ENCODE peak calls at places on chromosomes 2 and 18, in seven cellular contexts. Q is omental fat pad; F is CD8-positive, alpha-beta T cell; X is mesothelial cell of epicardium; M is GM13976; N is PC-3; W is SK-N-SH. V is an unnamed sample.

GRCh38 chr18:78595924-78596573 is 383.6 kb upstream of the SALL3 start:
- DNase-seq in Q (no peak), F (no peak), X (no peak), M (no peak), N (no peak), W (no peak), V (no peak)

GRCh38 chr18:75344615-75345014 is 82.9 kb downstream of the SMIM21 start:
- DNase-seq in Q (no peak), F (no peak), X (no peak), M (no peak), N (no peak), W (no peak), V (no peak)

GRCh38 chr2:240739797-240740196 is 48.1 kb downstream of the AQP12A start:
- DNase-seq in Q (no peak), F (no peak), X (no peak), M (no peak), N (peak), W (no peak), V (peak)

GRCh38 chr2:109428281-109428680 is 185.5 kb downstream of the SEPTIN10 start:
- DNase-seq in Q (no peak), F (no peak), X (no peak), M (no peak), N (no peak), W (no peak), V (no peak)

GRCh38 chr2:183967756-183968155 is 630.6 kb upstream of the ZNF804A start:
- DNase-seq in Q (no peak), F (no peak), X (no peak), M (no peak), N (no peak), W (no peak), V (no peak)

GRCh38 chr2:37566517-37566961 is 104.9 kb downstream of the CDC42EP3 start:
- DNase-seq in Q (no peak), F (no peak), X (no peak), M (no peak), N (no peak), W (no peak), V (no peak)

GRCh38 chr2:4883375-4883774 is 808.8 kb upstream of the SOX11 start:
- DNase-seq in Q (no peak), F (no peak), X (no peak), M (no peak), N (no peak), W (peak), V (no peak)

GRCh38 chr2:55420244-55420713 is 623 bp upstream of the CCDC88A start:
- DNase-seq in Q (no peak), F (no peak), X (no peak), M (no peak), N (peak), W (no peak), V (no peak)

GRCh38 chr2:236352761-236353593 is 88.8 kb upstream of the ASB18 start:
- DNase-seq in Q (no peak), F (no peak), X (no peak), M (peak), N (peak), W (peak), V (peak)

GRCh38 chr2:73050011-73050617 is 21.4 kb downstream of the SFXN5 start:
- DNase-seq in Q (no peak), F (no peak), X (no peak), M (no peak), N (no peak), W (no peak), V (no peak)

GRCh38 chr2:207571370-207571769 is 41.6 kb downstream of the CREB1 start:
- DNase-seq in Q (no peak), F (no peak), X (no peak), M (no peak), N (no peak), W (no peak), V (no peak)

GRCh38 chr18:49728542-49728941 is 84.8 kb downstream of the ACAA2 start:
- DNase-seq in Q (no peak), F (no peak), X (no peak), M (peak), N (peak), W (peak), V (no peak)

GRCh38 chr2:227052879-227053278 is 111.1 kb downstream of the COL4A4 start:
- DNase-seq in Q (no peak), F (no peak), X (no peak), M (no peak), N (peak), W (no peak), V (no peak)

GRCh38 chr2:62785216-62785615 is 79.7 kb downstream of the EHBP1 start:
- DNase-seq in Q (no peak), F (no peak), X (no peak), M (no peak), N (peak), W (no peak), V (no peak)

GRCh38 chr2:177165731-177166711 is 46.6 kb upstream of the HNRNPA3 start:
- DNase-seq in Q (no peak), F (no peak), X (no peak), M (peak), N (peak), W (no peak), V (no peak)

GRCh38 chr18:8708670-8709069 is 3.3 kb downstream of the MTCL1 start:
- DNase-seq in Q (no peak), F (no peak), X (no peak), M (no peak), N (no peak), W (no peak), V (no peak)

GRCh38 chr18:62957885-62958472 is 242.6 kb downstream of the PHLPP1 start:
- DNase-seq in Q (no peak), F (no peak), X (no peak), M (no peak), N (peak), W (no peak), V (no peak)

GRCh38 chr2:11681722-11682589 is 12.0 kb upstream of the NTSR2 start:
- DNase-seq in Q (no peak), F (peak), X (peak), M (peak), N (peak), W (peak), V (peak)

GRCh38 chr2:100786297-100786658 is 33.7 kb upstream of the NPAS2 start:
- DNase-seq in Q (no peak), F (no peak), X (no peak), M (no peak), N (peak), W (no peak), V (peak)

GRCh38 chr18:59268722-59269562 is 4.3 kb downstream of the RAX start:
- DNase-seq in Q (no peak), F (no peak), X (peak), M (peak), N (peak), W (peak), V (no peak)

GRCh38 chr2:43161650-43162542 is 64.5 kb downstream of the ZFP36L2 start:
- DNase-seq in Q (no peak), F (no peak), X (no peak), M (no peak), N (no peak), W (no peak), V (no peak)

GRCh38 chr2:61045999-61046398 is 19.7 kb upstream of the SANBR start:
- DNase-seq in Q (no peak), F (no peak), X (no peak), M (no peak), N (no peak), W (no peak), V (no peak)

GRCh38 chr18:24271381-24272331 is 126.0 kb downstream of the OSBPL1A start:
- DNase-seq in Q (no peak), F (no peak), X (peak), M (peak), N (peak), W (peak), V (peak)

GRCh38 chr18:54690198-54690597 is 99.2 kb downstream of the DYNAP start:
- DNase-seq in Q (no peak), F (no peak), X (no peak), M (no peak), N (no peak), W (no peak), V (no peak)

GRCh38 chr2:128315829-128316776 is 2.6 kb downstream of the HS6ST1 start:
- DNase-seq in Q (no peak), F (no peak), X (peak), M (peak), N (no peak), W (peak), V (no peak)

GRCh38 chr2:49035477-49035876 is 118.8 kb downstream of the FSHR start:
- DNase-seq in Q (no peak), F (no peak), X (no peak), M (no peak), N (no peak), W (no peak), V (no peak)

GRCh38 chr2:64479259-64480198 is 25.6 kb downstream of the LGALSL start:
- DNase-seq in Q (no peak), F (no peak), X (no peak), M (no peak), N (no peak), W (no peak), V (no peak)

GRCh38 chr2:129069875-129070594 is 751.4 kb upstream of the HS6ST1 start:
- DNase-seq in Q (no peak), F (no peak), X (no peak), M (no peak), N (no peak), W (no peak), V (no peak)

GRCh38 chr2:216956820-216957493 is 97.1 kb upstream of the TNP1 start:
- DNase-seq in Q (no peak), F (no peak), X (no peak), M (no peak), N (no peak), W (no peak), V (no peak)

GRCh38 chr2:190759749-190760213 is 110.9 kb downstream of the NAB1 start:
- DNase-seq in Q (no peak), F (no peak), X (no peak), M (no peak), N (peak), W (no peak), V (peak)

GRCh38 chr2:206701952-206702630 is 16.1 kb downstream of the DYTN start:
- DNase-seq in Q (no peak), F (no peak), X (no peak), M (no peak), N (no peak), W (no peak), V (no peak)

GRCh38 chr2:38184964-38185603 is 109.1 kb upstream of the CYP1B1 start:
- DNase-seq in Q (no peak), F (no peak), X (no peak), M (peak), N (peak), W (no peak), V (peak)

GRCh38 chr2:85129861-85130260 is 3.3 kb upstream of the TCF7L1 start:
- DNase-seq in Q (no peak), F (no peak), X (no peak), M (no peak), N (no peak), W (no peak), V (no peak)

GRCh38 chr2:172772637-172773036 is 37.0 kb downstream of the RAPGEF4 start:
- DNase-seq in Q (no peak), F (no peak), X (no peak), M (no peak), N (peak), W (no peak), V (no peak)

GRCh38 chr2:130806370-130806769 is 30.3 kb upstream of the ARHGEF4 start:
- DNase-seq in Q (no peak), F (no peak), X (no peak), M (no peak), N (no peak), W (no peak), V (no peak)

GRCh38 chr18:29879763-29880162 is 1162.8 kb downstream of the DSC3 start:
- DNase-seq in Q (no peak), F (no peak), X (no peak), M (no peak), N (no peak), W (no peak), V (no peak)
- TF ChIP-seq CTCF in Q (no peak), F (no peak), X (no peak), M (no peak), N (peak), W (no peak), V (no peak)

GRCh38 chr18:45526120-45526841 is 89.0 kb upstream of the SLC14A2 start:
- DNase-seq in Q (no peak), F (no peak), X (no peak), M (no peak), N (no peak), W (peak), V (no peak)
- TF ChIP-seq CTCF in Q (no peak), F (no peak), X (no peak), M (no peak), N (no peak), W (peak), V (no peak)

GRCh38 chr2:53509827-53510785 is 257.5 kb upstream of the CHAC2 start:
- DNase-seq in Q (no peak), F (no peak), X (no peak), M (no peak), N (no peak), W (no peak), V (no peak)

GRCh38 chr2:53505814-53506213 is 261.8 kb upstream of the CHAC2 start:
- DNase-seq in Q (no peak), F (no peak), X (no peak), M (no peak), N (peak), W (no peak), V (no peak)

GRCh38 chr2:53511549-53511948 is 256.1 kb upstream of the CHAC2 start:
- DNase-seq in Q (no peak), F (no peak), X (no peak), M (no peak), N (peak), W (no peak), V (no peak)

GRCh38 chr2:53512071-53512841 is 255.3 kb upstream of the CHAC2 start:
- DNase-seq in Q (no peak), F (no peak), X (no peak), M (no peak), N (peak), W (no peak), V (peak)

DNA sequence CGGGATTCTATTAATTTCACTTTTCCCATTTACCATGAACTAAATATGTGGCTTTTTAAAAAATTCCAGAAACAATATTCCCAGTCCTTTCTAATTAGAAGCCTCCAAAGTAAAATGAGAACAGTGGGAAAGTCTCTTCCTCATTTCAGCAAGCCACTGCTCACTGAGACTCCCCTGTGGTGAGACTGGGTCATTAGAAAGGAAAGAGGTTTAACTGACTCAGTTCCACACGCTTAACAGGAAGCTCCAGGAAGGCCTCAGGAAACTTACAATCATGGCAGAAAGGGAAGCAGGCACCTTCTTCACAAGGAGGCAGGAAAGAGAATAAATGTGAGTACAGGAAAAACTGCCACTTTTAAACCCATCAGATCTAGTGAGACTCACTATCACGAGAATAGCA is 258.9 kb upstream of the CHAC2 start:
- DNase-seq in Q (no peak), F (no peak), X (no peak), M (no peak), N (peak), W (no peak), V (no peak)
- TF ChIP-seq CTCF in Q (no peak), F (no peak), X (no peak), M (no peak), N (peak), W (no peak), V (no peak)

DNA sequence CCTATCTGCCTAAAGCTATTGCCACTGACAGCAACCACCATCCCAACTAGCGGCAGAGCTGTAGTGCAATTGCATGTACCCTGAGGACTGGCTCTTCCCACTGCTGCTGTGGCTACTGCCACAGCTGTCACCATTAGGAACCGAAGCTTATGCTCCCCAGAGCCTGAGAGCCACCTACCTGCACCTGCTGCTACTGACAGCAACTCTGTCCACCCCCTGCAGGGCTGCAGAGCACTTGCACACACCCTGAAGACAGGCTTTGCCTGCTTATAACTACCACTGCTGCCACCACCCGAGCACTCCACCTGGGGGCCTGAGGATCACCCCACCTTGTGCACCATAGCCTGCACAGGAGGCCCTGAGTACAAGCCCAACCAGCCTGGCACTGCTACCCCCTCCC is 217.6 kb upstream of the FOSL2 start:
- DNase-seq in Q (no peak), F (no peak), X (no peak), M (no peak), N (peak), W (no peak), V (no peak)
- TF ChIP-seq CTCF in Q (no peak), F (no peak), X (no peak), M (no peak), N (peak), W (no peak), V (no peak)

GRCh38 chr2:106038598-106039375 is 155.3 kb downstream of the UXS1 start:
- DNase-seq in Q (no peak), F (no peak), X (no peak), M (no peak), N (peak), W (peak), V (no peak)

GRCh38 chr2:106034325-106034724 is 159.8 kb downstream of the UXS1 start:
- DNase-seq in Q (no peak), F (no peak), X (no peak), M (no peak), N (peak), W (no peak), V (no peak)

GRCh38 chr2:106039634-106040033 is 154.5 kb downstream of the UXS1 start:
- DNase-seq in Q (no peak), F (no peak), X (no peak), M (no peak), N (no peak), W (no peak), V (no peak)

GRCh38 chr2:106037922-106038321 is 156.2 kb downstream of the UXS1 start:
- DNase-seq in Q (no peak), F (no peak), X (no peak), M (no peak), N (no peak), W (no peak), V (no peak)

DNA sequence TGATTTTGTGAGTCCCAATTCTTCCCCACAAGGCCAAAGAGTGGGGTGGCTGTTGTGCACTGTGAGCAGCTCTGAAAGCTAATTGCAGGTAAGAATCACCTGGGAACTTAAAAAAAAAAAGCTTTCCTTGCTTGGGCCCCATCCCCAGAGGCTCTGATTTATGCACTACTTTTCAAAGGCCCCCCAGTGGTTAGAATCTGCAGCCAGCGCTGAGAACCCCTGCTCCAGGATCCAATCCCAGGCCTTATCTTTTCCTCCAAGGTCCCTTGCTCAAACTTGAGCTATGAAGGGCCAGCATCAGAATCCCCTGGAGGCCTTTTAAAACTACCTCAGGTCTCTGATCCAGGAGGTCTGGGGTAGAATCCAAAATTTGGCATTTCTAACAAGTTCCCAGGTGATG is 156.8 kb downstream of the UXS1 start:
- DNase-seq in Q (no peak), F (no peak), X (no peak), M (no peak), N (no peak), W (no peak), V (no peak)
- TF ChIP-seq CTCF in Q (no peak), F (no peak), X (no peak), M (no peak), N (no peak), W (no peak), V (no peak)

GRCh38 chr2:233928594-233929351 is 11.6 kb downstream of the TRPM8 start:
- DNase-seq in Q (no peak), F (peak), X (peak), M (no peak), N (peak), W (peak), V (no peak)
- TF ChIP-seq CTCF in Q (no peak), F (peak), X (no peak), M (peak), N (peak), W (peak), V (peak)